ENCODE peak calls at places on chromosomes 13 and 19, in six cellular contexts. One of them, this sample, is unnamed.

GRCh38 chr13:39224841-39225240 is 186.6 kb downstream of the NHLRC3 start:
- DNase-seq in A673: no peak
- DNase-seq in lower leg skin: no peak
- DNase-seq in NB4: no peak
- DNase-seq in A549: no peak
- DNase-seq in GM23338: no peak
- DNase-seq in this sample: no peak

GRCh38 chr13:110869231-110869804 is 45.6 kb downstream of the ANKRD10 start:
- DNase-seq in A673: no peak
- DNase-seq in lower leg skin: no peak
- DNase-seq in NB4: no peak
- DNase-seq in A549: no peak
- DNase-seq in GM23338: peak
- DNase-seq in this sample: peak

GRCh38 chr13:34044041-34044440 is 226.1 kb downstream of the RFC3 start:
- DNase-seq in A673: no peak
- DNase-seq in lower leg skin: peak
- DNase-seq in NB4: no peak
- DNase-seq in A549: no peak
- DNase-seq in GM23338: no peak
- DNase-seq in this sample: no peak

GRCh38 chr13:28532226-28533048 is 37.5 kb upstream of the FLT1 start:
- DNase-seq in A673: peak
- DNase-seq in lower leg skin: peak
- DNase-seq in NB4: no peak
- DNase-seq in A549: no peak
- DNase-seq in GM23338: peak
- DNase-seq in this sample: peak

GRCh38 chr19:6452899-6453298 is 6.7 kb downstream of the SLC25A23 start:
- DNase-seq in A673: no peak
- DNase-seq in lower leg skin: no peak
- DNase-seq in NB4: no peak
- DNase-seq in A549: no peak
- DNase-seq in GM23338: no peak
- DNase-seq in this sample: no peak

GRCh38 chr13:84121456-84121855 is 239.2 kb upstream of the SLITRK1 start:
- DNase-seq in A673: peak
- DNase-seq in lower leg skin: no peak
- DNase-seq in NB4: no peak
- DNase-seq in A549: no peak
- DNase-seq in GM23338: no peak
- DNase-seq in this sample: no peak

GRCh38 chr13:44648392-44649117 is 72.4 kb upstream of the TSC22D1 start:
- DNase-seq in A673: peak
- DNase-seq in lower leg skin: no peak
- DNase-seq in NB4: peak
- DNase-seq in A549: peak
- DNase-seq in GM23338: peak
- DNase-seq in this sample: peak

GRCh38 chr19:13920940-13921744 is 15.1 kb downstream of the CC2D1A start:
- DNase-seq in A673: peak
- DNase-seq in lower leg skin: no peak
- DNase-seq in NB4: peak
- DNase-seq in A549: peak
- DNase-seq in GM23338: peak
- DNase-seq in this sample: peak

GRCh38 chr13:113895436-113895835 is 31.6 kb upstream of the GAS6 start:
- DNase-seq in A673: no peak
- DNase-seq in lower leg skin: no peak
- DNase-seq in NB4: no peak
- DNase-seq in A549: no peak
- DNase-seq in GM23338: no peak
- DNase-seq in this sample: peak

GRCh38 chr13:71798723-71799122 is 68.3 kb downstream of the DACH1 start:
- DNase-seq in A673: no peak
- DNase-seq in lower leg skin: no peak
- DNase-seq in NB4: no peak
- DNase-seq in A549: no peak
- DNase-seq in GM23338: no peak
- DNase-seq in this sample: no peak

GRCh38 chr13:86193281-86193680 is 394.1 kb upstream of the SLITRK6 start:
- DNase-seq in A673: no peak
- DNase-seq in lower leg skin: no peak
- DNase-seq in NB4: peak
- DNase-seq in A549: no peak
- DNase-seq in GM23338: no peak
- DNase-seq in this sample: no peak

GRCh38 chr19:58559275-58560006 is 1.0 kb upstream of the UBE2M start:
- DNase-seq in A673: peak
- DNase-seq in lower leg skin: peak
- DNase-seq in NB4: peak
- DNase-seq in A549: peak
- DNase-seq in GM23338: peak
- DNase-seq in this sample: peak

GRCh38 chr19:5985098-5985783 is 7.3 kb upstream of the RANBP3 start:
- DNase-seq in A673: no peak
- DNase-seq in lower leg skin: no peak
- DNase-seq in NB4: no peak
- DNase-seq in A549: no peak
- DNase-seq in GM23338: no peak
- DNase-seq in this sample: peak

GRCh38 chr19:18097217-18097992 is at the start of gene MAST3:
- DNase-seq in A673: peak
- DNase-seq in lower leg skin: peak
- DNase-seq in NB4: peak
- DNase-seq in A549: peak
- DNase-seq in GM23338: peak
- DNase-seq in this sample: peak

GRCh38 chr19:44649578-44650145 is 6.0 kb downstream of the PVR start:
- DNase-seq in A673: no peak
- DNase-seq in lower leg skin: no peak
- DNase-seq in NB4: no peak
- DNase-seq in A549: no peak
- DNase-seq in GM23338: no peak
- DNase-seq in this sample: no peak

GRCh38 chr13:64075543-64076271 is 2660.1 kb upstream of the PCDH20 start:
- DNase-seq in A673: no peak
- DNase-seq in lower leg skin: no peak
- DNase-seq in NB4: no peak
- DNase-seq in A549: no peak
- DNase-seq in GM23338: no peak
- DNase-seq in this sample: no peak

GRCh38 chr19:33445752-33446070 is 72.2 kb downstream of the CEBPG start:
- DNase-seq in A673: no peak
- DNase-seq in lower leg skin: no peak
- DNase-seq in NB4: no peak
- DNase-seq in A549: no peak
- DNase-seq in GM23338: no peak
- DNase-seq in this sample: no peak

GRCh38 chr19:41753936-41754529 is 1.3 kb upstream of the CEACAM6 start:
- DNase-seq in A673: peak
- DNase-seq in lower leg skin: peak
- DNase-seq in NB4: peak
- DNase-seq in A549: peak
- DNase-seq in GM23338: peak
- DNase-seq in this sample: peak

GRCh38 chr19:51417107-51417806 is at the start of gene SIGLEC10:
- DNase-seq in A673: no peak
- DNase-seq in lower leg skin: peak
- DNase-seq in NB4: peak
- DNase-seq in A549: no peak
- DNase-seq in GM23338: peak
- DNase-seq in this sample: no peak

GRCh38 chr13:97466782-97467181 is 32.8 kb downstream of the RAP2A start:
- DNase-seq in A673: no peak
- DNase-seq in lower leg skin: no peak
- DNase-seq in NB4: no peak
- DNase-seq in A549: no peak
- DNase-seq in GM23338: no peak
- DNase-seq in this sample: no peak

GRCh38 chr19:19209372-19209771 is 2.4 kb upstream of the NCAN start:
- DNase-seq in A673: no peak
- DNase-seq in lower leg skin: no peak
- DNase-seq in NB4: no peak
- DNase-seq in A549: no peak
- DNase-seq in GM23338: no peak
- DNase-seq in this sample: no peak

GRCh38 chr19:56066152-56067023 is 54.7 kb downstream of the ZNF787 start:
- DNase-seq in A673: peak
- DNase-seq in lower leg skin: no peak
- DNase-seq in NB4: peak
- DNase-seq in A549: peak
- DNase-seq in GM23338: peak
- DNase-seq in this sample: peak

GRCh38 chr19:14542721-14543328 is 13.4 kb downstream of the TECR start:
- DNase-seq in A673: peak
- DNase-seq in lower leg skin: no peak
- DNase-seq in NB4: peak
- DNase-seq in A549: no peak
- DNase-seq in GM23338: no peak
- DNase-seq in this sample: peak

GRCh38 chr19:3708207-3708931 is at the start of gene TJP3:
- DNase-seq in A673: no peak
- DNase-seq in lower leg skin: no peak
- DNase-seq in NB4: no peak
- DNase-seq in A549: no peak
- DNase-seq in GM23338: peak
- DNase-seq in this sample: no peak

GRCh38 chr19:2529473-2529918 is 53.6 kb downstream of the GADD45B start:
- DNase-seq in A673: no peak
- DNase-seq in lower leg skin: peak
- DNase-seq in NB4: peak
- DNase-seq in A549: peak
- DNase-seq in GM23338: no peak
- DNase-seq in this sample: peak

GRCh38 chr13:34886476-34886875 is 55.6 kb upstream of the NBEA start:
- DNase-seq in A673: no peak
- DNase-seq in lower leg skin: no peak
- DNase-seq in NB4: no peak
- DNase-seq in A549: no peak
- DNase-seq in GM23338: no peak
- DNase-seq in this sample: no peak

GRCh38 chr19:49869009-49869483 is 1.7 kb upstream of the PNKP start:
- DNase-seq in A673: no peak
- DNase-seq in lower leg skin: no peak
- DNase-seq in NB4: no peak
- DNase-seq in A549: no peak
- DNase-seq in GM23338: no peak
- DNase-seq in this sample: no peak

GRCh38 chr13:78958019-78958418 is 299.1 kb upstream of the OBI1 start:
- DNase-seq in A673: no peak
- DNase-seq in lower leg skin: no peak
- DNase-seq in NB4: no peak
- DNase-seq in A549: no peak
- DNase-seq in GM23338: no peak
- DNase-seq in this sample: no peak

GRCh38 chr19:1262687-1263123 is 6.4 kb upstream of the CIRBP start:
- DNase-seq in A673: no peak
- DNase-seq in lower leg skin: no peak
- DNase-seq in NB4: no peak
- DNase-seq in A549: no peak
- DNase-seq in GM23338: peak
- DNase-seq in this sample: no peak

GRCh38 chr19:1261512-1261862 is 7.6 kb upstream of the CIRBP start:
- DNase-seq in A673: peak
- DNase-seq in lower leg skin: no peak
- DNase-seq in NB4: no peak
- DNase-seq in A549: no peak
- DNase-seq in GM23338: peak
- DNase-seq in this sample: no peak

GRCh38 chr19:1264801-1265610 is 4.1 kb upstream of the CIRBP start:
- DNase-seq in A673: peak
- DNase-seq in lower leg skin: no peak
- DNase-seq in NB4: peak
- DNase-seq in A549: peak
- DNase-seq in GM23338: peak
- DNase-seq in this sample: peak

GRCh38 chr19:1261863-1262686 is 7.1 kb upstream of the CIRBP start:
- DNase-seq in A673: no peak
- DNase-seq in lower leg skin: no peak
- DNase-seq in NB4: no peak
- DNase-seq in A549: peak
- DNase-seq in GM23338: no peak
- DNase-seq in this sample: no peak

GRCh38 chr19:1263198-1263597 is 5.9 kb upstream of the CIRBP start:
- DNase-seq in A673: no peak
- DNase-seq in lower leg skin: no peak
- DNase-seq in NB4: no peak
- DNase-seq in A549: no peak
- DNase-seq in GM23338: no peak
- DNase-seq in this sample: no peak
- H3K4me3 ChIP-seq in A673: no peak
- H3K4me3 ChIP-seq in lower leg skin: no peak
- H3K4me3 ChIP-seq in NB4: no peak
- H3K4me3 ChIP-seq in A549: peak
- H3K4me3 ChIP-seq in GM23338: peak
- H3K4me3 ChIP-seq in this sample: no peak

DNA sequence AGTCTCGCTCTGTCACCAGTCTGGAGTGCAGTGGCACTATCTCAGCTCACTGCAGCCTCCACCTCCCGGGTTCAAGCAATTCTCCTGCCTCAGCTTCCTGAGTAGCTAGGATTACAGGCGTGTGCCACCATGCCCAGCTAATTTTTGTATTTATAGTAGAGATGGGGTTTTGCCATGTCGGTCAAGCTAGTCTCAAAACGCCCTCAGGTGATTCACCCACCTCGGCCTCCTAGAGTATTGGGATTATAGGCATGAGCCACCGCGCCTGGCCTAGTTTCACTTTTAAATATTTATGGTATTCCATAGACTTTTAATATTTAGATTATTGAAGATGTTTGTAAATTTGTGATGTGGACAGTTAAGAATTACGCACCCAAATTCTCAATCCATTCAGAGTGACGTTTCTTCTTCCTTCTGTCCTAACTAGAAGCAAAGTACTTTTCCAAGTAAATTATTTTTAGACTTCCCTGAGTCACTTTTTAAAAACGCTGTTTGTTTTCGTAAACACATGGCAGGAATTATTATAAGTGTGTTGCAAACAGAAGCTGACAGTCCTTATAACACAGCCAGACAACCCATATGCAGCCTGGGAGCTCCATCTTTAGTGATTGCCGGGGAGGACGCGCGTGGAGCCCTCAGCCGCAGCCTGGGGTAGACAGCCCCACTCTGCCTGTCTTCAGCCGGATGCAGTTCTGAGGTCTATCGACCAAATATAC is 131.7 kb downstream of the ATP11A start:
- DNase-seq in A673: no peak
- DNase-seq in lower leg skin: no peak
- DNase-seq in NB4: no peak
- DNase-seq in A549: no peak
- DNase-seq in GM23338: no peak
- DNase-seq in this sample: peak
- TF ChIP-seq CTCF in A673: no peak
- TF ChIP-seq CTCF in lower leg skin: no peak
- TF ChIP-seq CTCF in NB4: no peak
- TF ChIP-seq CTCF in A549: no peak
- TF ChIP-seq CTCF in GM23338: no peak
- TF ChIP-seq CTCF in this sample: no peak

GRCh38 chr19:7912144-7912696 is 2.4 kb upstream of the TGFBR3L start:
- DNase-seq in A673: no peak
- DNase-seq in lower leg skin: no peak
- DNase-seq in NB4: no peak
- DNase-seq in A549: no peak
- DNase-seq in GM23338: no peak
- DNase-seq in this sample: no peak
- H3K4me3 ChIP-seq in A673: no peak
- H3K4me3 ChIP-seq in lower leg skin: no peak
- H3K4me3 ChIP-seq in NB4: no peak
- H3K4me3 ChIP-seq in A549: no peak
- H3K4me3 ChIP-seq in GM23338: no peak
- H3K4me3 ChIP-seq in this sample: no peak

GRCh38 chr13:93425411-93425810 is 198.8 kb downstream of the GPC6 start:
- DNase-seq in A673: no peak
- DNase-seq in lower leg skin: no peak
- DNase-seq in NB4: no peak
- DNase-seq in A549: no peak
- DNase-seq in GM23338: no peak
- DNase-seq in this sample: no peak
- TF ChIP-seq CTCF in A673: no peak
- TF ChIP-seq CTCF in lower leg skin: no peak
- TF ChIP-seq CTCF in NB4: no peak
- TF ChIP-seq CTCF in A549: no peak
- TF ChIP-seq CTCF in GM23338: no peak
- TF ChIP-seq CTCF in this sample: no peak

This sample was measured in fibroblast of villous mesenchyme.